ENCODE peak calls at places on chromosomes 11 and 22, in seven cellular contexts. H, A, M, V, X, S and R are unnamed samples.

GRCh38 chr22:26671317-26672059 is 14.1 kb downstream of the MIAT start:
- DNase-seq in A (no peak), X (no peak), V (peak; percentile 83), S (peak; percentile 83), H (peak; percentile 20), M (no peak), R (no peak)

GRCh38 chr11:65489061-65489705 is 9.7 kb upstream of the MALAT1 start:
- DNase-seq in X (no peak), M (no peak), V (no peak), H (no peak), S (no peak), A (peak; percentile 89), R (no peak)

GRCh38 chr22:25120093-25120561 is 79.5 kb upstream of the CRYBB3 start:
- DNase-seq in A (no peak), V (no peak), M (no peak), S (no peak), X (peak; percentile 76), H (no peak), R (peak; percentile 48)

GRCh38 chr11:44574620-44575287 is 9.3 kb downstream of the CD82 start:
- DNase-seq in H (no peak), M (no peak), A (peak; percentile 88), S (no peak), X (no peak), V (no peak), R (no peak)

GRCh38 chr11:75633409-75634011 is 35.3 kb downstream of the MAP6 start:
- DNase-seq in M (no peak), A (no peak), H (no peak), V (no peak), X (no peak), S (no peak), R (no peak)

GRCh38 chr11:94794287-94795168 is 26.4 kb downstream of the AMOTL1 start:
- DNase-seq in M (no peak), S (no peak), X (peak; percentile 92), A (peak; percentile 98), V (peak; percentile 81), H (no peak), R (peak; percentile 70)

GRCh38 chr11:35602979-35603378 is 15.3 kb upstream of the FJX1 start:
- DNase-seq in S (no peak), M (no peak), V (no peak), A (no peak), H (no peak), X (no peak), R (no peak)

GRCh38 chr22:47051435-47052175 is 289.2 kb downstream of the TBC1D22A start:
- DNase-seq in M (no peak), A (no peak), S (no peak), X (peak; percentile 23), V (no peak), H (no peak), R (no peak)

GRCh38 chr22:35904332-35904692 is 124.3 kb downstream of the RBFOX2 start:
- DNase-seq in M (no peak), X (no peak), A (no peak), H (no peak), V (no peak), S (no peak), R (no peak)

GRCh38 chr11:82978422-82979099 is 77.0 kb downstream of the DDIAS start:
- DNase-seq in M (no peak), S (no peak), H (no peak), V (no peak), A (peak; percentile 84), X (no peak), R (no peak)

GRCh38 chr22:22687638-22688500 is 43.5 kb downstream of the GGTLC2 start:
- DNase-seq in H (no peak), S (peak; percentile 9), X (no peak), M (peak; percentile 35), V (no peak), A (peak; percentile 39), R (no peak)

GRCh38 chr11:5229388-5229787 is 2.5 kb upstream of the HBB start:
- DNase-seq in H (no peak), A (no peak), X (no peak), M (no peak), S (no peak), V (no peak), R (no peak)

GRCh38 chr11:130403301-130403804 is 25.1 kb downstream of the ADAMTS8 start:
- DNase-seq in X (no peak), S (no peak), V (no peak), H (no peak), A (peak; percentile 87), M (no peak), R (no peak)

GRCh38 chr11:96798445-96798844 is 408.6 kb downstream of the JRKL start:
- DNase-seq in M (no peak), H (no peak), A (no peak), S (no peak), X (no peak), V (no peak), R (no peak)

GRCh38 chr22:22692707-22693530 is 48.5 kb downstream of the GGTLC2 start:
- DNase-seq in H (no peak), X (peak; percentile 79), V (no peak), S (peak; percentile 59), A (peak; percentile 14), M (peak; percentile 50), R (peak; percentile 47)

GRCh38 chr22:24727218-24727851 is 47.2 kb downstream of the PIWIL3 start:
- DNase-seq in S (no peak), X (peak; percentile 58), V (no peak), H (no peak), A (peak; percentile 92), M (peak; percentile 43), R (peak; percentile 41)

GRCh38 chr11:108906329-108906728 is 241.5 kb downstream of the DDX10 start:
- DNase-seq in X (no peak), M (no peak), H (no peak), V (no peak), A (peak; percentile 81), S (no peak), R (no peak)

GRCh38 chr11:44145011-44145777 is 49.7 kb downstream of the EXT2 start:
- DNase-seq in M (no peak), V (no peak), S (no peak), X (no peak), A (peak; percentile 31), H (no peak), R (no peak)

GRCh38 chr11:61281581-61282250 is 13.4 kb downstream of the VWCE start:
- DNase-seq in A (peak; percentile 32), X (peak; percentile 41), H (no peak), S (no peak), M (no peak), V (no peak), R (no peak)

GRCh38 chr11:127000291-127000968 is at the start of gene KIRREL3:
- DNase-seq in H (no peak), A (peak; percentile 42), S (no peak), X (peak; percentile 22), V (no peak), M (no peak), R (no peak)

GRCh38 chr22:49752598-49753091 is 75.0 kb downstream of the BRD1 start:
- DNase-seq in S (no peak), A (no peak), H (no peak), V (no peak), M (no peak), X (no peak), R (no peak)

GRCh38 chr22:44215287-44215686 is 34.6 kb downstream of the PARVG start:
- DNase-seq in X (no peak), S (no peak), M (no peak), V (no peak), A (no peak), H (no peak), R (no peak)

GRCh38 chr22:37400719-37401118 is 26.6 kb downstream of the ELFN2 start:
- DNase-seq in A (no peak), S (no peak), X (no peak), H (no peak), M (no peak), V (no peak), R (no peak)